ENCODE peak calls at places on chromosomes 2 and 18, in four cellular contexts. T, J, L and O are unnamed samples.

GRCh38 chr2:180604077-180604476 is 376.3 kb upstream of the UBE2E3 start:
- DNase-seq in T (no peak), J (no peak), L (peak), O (no peak)

GRCh38 chr18:14768241-14768640 is 20.3 kb downstream of the ANKRD30B start:
- DNase-seq in T (no peak), J (no peak), L (no peak), O (no peak)

GRCh38 chr2:127362971-127363370 is 24.8 kb downstream of the MAP3K2 start:
- DNase-seq in T (no peak), J (no peak), L (no peak), O (no peak)

GRCh38 chr2:241490825-241491505 is 17.4 kb downstream of the STK25 start:
- DNase-seq in T (no peak), J (no peak), L (no peak), O (no peak)

GRCh38 chr18:79904357-79905147 is 46.9 kb downstream of the SLC66A2 start:
- DNase-seq in T (no peak), J (no peak), L (no peak), O (peak)

GRCh38 chr18:35500113-35500512 is 2.4 kb upstream of the INO80C start:
- DNase-seq in T (no peak), J (no peak), L (no peak), O (no peak)

GRCh38 chr2:181197140-181197760 is 216.8 kb downstream of the UBE2E3 start:
- DNase-seq in T (no peak), J (no peak), L (no peak), O (no peak)

GRCh38 chr2:149125031-149125725 is 86.7 kb downstream of the LYPD6B start:
- DNase-seq in T (no peak), J (no peak), L (peak), O (no peak)

GRCh38 chr18:79529991-79530390 is 134.3 kb downstream of the NFATC1 start:
- DNase-seq in T (no peak), J (no peak), L (peak), O (no peak)

GRCh38 chr2:28185881-28186280 is 206.8 kb upstream of the FOSL2 start:
- DNase-seq in T (no peak), J (no peak), L (no peak), O (no peak)

GRCh38 chr2:188444106-188444835 is 152.6 kb downstream of the GULP1 start:
- DNase-seq in T (no peak), J (no peak), L (no peak), O (no peak)

GRCh38 chr2:20637147-20637546 is 13.8 kb downstream of the HS1BP3 start:
- DNase-seq in T (no peak), J (no peak), L (no peak), O (no peak)

GRCh38 chr2:32863803-32864202 is 83.0 kb upstream of the LTBP1 start:
- DNase-seq in T (no peak), J (no peak), L (no peak), O (no peak)

GRCh38 chr2:173149491-173149890 is 73.8 kb downstream of the MAP3K20 start:
- DNase-seq in T (peak), J (no peak), L (no peak), O (no peak)

GRCh38 chr18:79479114-79479760 is 83.5 kb downstream of the NFATC1 start:
- DNase-seq in T (no peak), J (no peak), L (no peak), O (no peak)

GRCh38 chr2:182553483-182553882 is 126.6 kb upstream of the PDE1A start:
- DNase-seq in T (peak), J (no peak), L (no peak), O (peak)

GRCh38 chr2:169106563-169107545 is 37.5 kb downstream of the DHRS9 start:
- DNase-seq in T (no peak), J (no peak), L (no peak), O (no peak)

GRCh38 chr2:55992465-55992864 is 68.9 kb upstream of the EFEMP1 start:
- DNase-seq in T (no peak), J (no peak), L (peak), O (no peak)

GRCh38 chr2:163641986-163642385 is 93.8 kb downstream of the FIGN start:
- DNase-seq in T (no peak), J (no peak), L (no peak), O (no peak)

GRCh38 chr2:100891911-100892642 is 72.1 kb downstream of the NPAS2 start:
- DNase-seq in T (no peak), J (no peak), L (no peak), O (no peak)

GRCh38 chr2:174692256-174692830 is 71.9 kb downstream of the CHRNA1 start:
- DNase-seq in T (no peak), J (no peak), L (no peak), O (no peak)

GRCh38 chr18:24941164-24941951 is 410.6 kb downstream of the ZNF521 start:
- DNase-seq in T (no peak), J (no peak), L (no peak), O (no peak)

GRCh38 chr2:96949701-96950350 is 36.6 kb downstream of the FAM178B start:
- DNase-seq in T (no peak), J (no peak), L (no peak), O (no peak)

GRCh38 chr18:23257686-23258565 is 122.6 kb downstream of the CABLES1 start:
- DNase-seq in T (no peak), J (no peak), L (no peak), O (no peak)

GRCh38 chr2:9799011-9799596 is 44.2 kb upstream of the TAF1B start:
- DNase-seq in T (no peak), J (peak), L (no peak), O (no peak)

GRCh38 chr2:85481818-85482777 is 56.9 kb upstream of the MAT2A start:
- DNase-seq in T (no peak), J (no peak), L (no peak), O (no peak)

GRCh38 chr2:33412920-33413319 is 63.5 kb upstream of the RASGRP3 start:
- DNase-seq in T (no peak), J (no peak), L (no peak), O (no peak)

GRCh38 chr2:63661076-63661475 is 72.3 kb downstream of the MDH1 start:
- DNase-seq in T (no peak), J (no peak), L (no peak), O (no peak)

GRCh38 chr2:158006961-158007664 is 94.6 kb upstream of the UPP2 start:
- DNase-seq in T (no peak), J (no peak), L (peak), O (no peak)

GRCh38 chr18:32542221-32542798 is 71.6 kb upstream of the GAREM1 start:
- DNase-seq in T (no peak), J (no peak), L (no peak), O (no peak)

GRCh38 chr18:1017227-1017626 is 112.6 kb downstream of the ADCYAP1 start:
- DNase-seq in T (no peak), J (no peak), L (no peak), O (no peak)

GRCh38 chr2:185436787-185437372 is 301.7 kb upstream of the FSIP2 start:
- DNase-seq in T (no peak), J (no peak), L (no peak), O (no peak)

GRCh38 chr2:95526360-95527341 is 42.1 kb upstream of the TRIM43B start:
- DNase-seq in T (peak), J (peak), L (peak), O (peak)
- TF ChIP-seq POLR2A in T (peak), J (peak), L (peak), O (peak)

DNA sequence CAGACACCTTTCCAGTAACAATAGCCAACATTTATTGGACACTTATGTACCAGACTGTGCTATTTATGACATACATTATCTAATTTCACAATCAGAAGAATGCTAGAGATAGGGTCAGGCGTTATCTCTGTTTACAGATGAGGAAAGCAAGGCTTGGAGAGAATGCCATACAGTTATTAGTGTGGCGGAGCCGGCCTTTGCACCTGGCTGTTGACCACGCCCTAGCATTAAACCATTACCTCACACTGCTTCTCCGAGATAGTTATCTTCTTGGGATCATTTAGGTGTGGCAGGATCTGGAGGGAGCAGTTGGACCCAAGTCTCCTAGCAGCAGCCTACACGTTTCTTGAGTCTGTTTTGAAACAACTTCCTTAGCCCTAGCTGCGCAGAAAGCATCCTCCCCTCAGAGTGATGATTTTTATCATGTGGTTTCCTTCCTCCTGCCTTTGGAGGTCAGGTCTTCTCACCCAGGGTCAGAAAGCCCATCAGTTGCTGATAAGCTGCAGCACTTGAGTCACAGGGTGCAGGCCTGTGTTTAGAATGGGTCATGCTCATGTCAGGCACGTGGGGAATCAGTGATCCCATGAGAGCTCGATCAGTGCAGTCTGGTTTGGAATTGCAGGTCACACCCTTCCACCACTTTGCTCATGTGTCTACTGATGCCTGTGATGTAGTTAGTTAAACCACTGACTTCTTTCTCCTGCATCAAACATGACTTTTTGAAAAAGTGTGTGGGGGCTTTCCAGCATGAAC is 118.2 kb downstream of the SPTBN1 start:
- DNase-seq in T (peak), J (no peak), L (peak), O (no peak)
- TF ChIP-seq POLR2AphosphoS5 in T (no peak), J (no peak), L (peak), O (peak)

DNA sequence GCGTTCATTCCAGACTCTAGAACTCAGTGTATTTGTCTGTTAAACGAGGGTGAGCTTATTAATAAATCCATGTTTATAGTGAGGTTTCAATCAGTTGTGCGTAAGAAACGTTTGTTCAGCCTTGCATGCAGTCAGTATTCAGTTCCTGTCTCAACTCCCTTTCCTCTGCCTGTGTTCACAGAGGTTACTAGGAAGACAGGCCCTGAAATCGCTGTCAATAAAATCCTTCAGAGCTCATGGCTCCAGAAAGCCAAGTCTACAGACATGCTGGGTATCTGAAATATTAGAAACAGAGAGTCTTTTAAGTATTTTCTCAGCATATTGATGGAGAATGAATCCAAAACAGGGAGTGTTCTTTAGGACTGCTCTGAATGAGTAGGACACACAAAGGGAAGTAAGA is 75.4 kb downstream of the KLF7 start:
- DNase-seq in T (no peak), J (no peak), L (no peak), O (no peak)
- TF ChIP-seq POLR2A in T (no peak), J (no peak), L (no peak), O (no peak)

GRCh38 chr2:128440087-128440665 is 121.5 kb upstream of the HS6ST1 start:
- DNase-seq in T (no peak), J (no peak), L (no peak), O (no peak)

GRCh38 chr2:128439231-128440086 is 120.8 kb upstream of the HS6ST1 start:
- DNase-seq in T (no peak), J (no peak), L (no peak), O (no peak)

GRCh38 chr2:128441341-128442052 is 122.8 kb upstream of the HS6ST1 start:
- DNase-seq in T (no peak), J (no peak), L (no peak), O (no peak)

GRCh38 chr2:128442053-128442751 is 123.5 kb upstream of the HS6ST1 start:
- DNase-seq in T (no peak), J (no peak), L (peak), O (no peak)

DNA sequence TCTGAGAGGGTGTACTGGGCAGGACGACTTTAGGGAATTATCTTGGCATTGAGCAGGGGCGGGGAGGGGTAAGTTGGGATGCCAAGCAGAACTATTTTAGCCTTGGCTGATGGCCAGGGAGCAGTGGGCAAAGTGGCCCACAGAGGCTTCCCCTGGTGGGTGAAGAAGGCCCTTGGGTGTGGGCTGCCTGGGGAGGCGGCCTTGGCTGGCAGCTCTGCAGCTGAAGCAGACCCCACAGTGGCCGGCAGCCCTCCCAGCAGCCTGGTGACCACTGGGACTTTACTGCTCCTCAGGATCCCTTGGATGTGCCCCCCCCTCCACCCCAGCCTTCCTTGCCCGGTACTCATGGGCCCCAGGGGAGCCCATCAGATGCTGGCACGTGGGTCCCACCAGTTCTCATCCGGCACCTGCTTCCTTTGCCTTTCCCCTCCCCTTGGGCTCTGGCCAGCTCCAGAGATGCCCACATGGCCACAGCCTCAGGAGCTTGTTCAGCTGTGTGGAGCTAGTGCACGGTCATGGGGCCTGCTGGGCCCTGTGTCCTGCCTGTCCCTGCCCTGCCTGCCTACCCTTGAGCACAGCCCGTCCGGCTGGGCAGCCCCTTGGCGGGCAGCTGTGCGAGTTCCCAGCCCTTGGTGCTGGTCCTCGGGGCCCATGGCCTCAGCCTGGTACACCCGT is 122.1 kb upstream of the HS6ST1 start:
- DNase-seq in T (no peak), J (no peak), L (no peak), O (no peak)
- TF ChIP-seq POLR2AphosphoS5 in T (no peak), J (no peak), L (no peak), O (no peak)